ENCODE peak calls at places on chromosomes 12 and 14, in seven cellular contexts. H, E, A, G, V, F and O are unnamed samples. For H3K9me3 and H3K27me3, the result is how much of the 10 kb centered on the place peaks cover.

GRCh38 chr12:30820406-30820946 is 65.7 kb upstream of the CAPRIN2 start:
- DNase-seq in V (no peak), F (no peak), G (no peak), A (no peak), H (peak), E (no peak), O (no peak)

GRCh38 chr14:91038439-91038838 is 22.0 kb downstream of the RPS6KA5 start:
- DNase-seq in E (no peak), V (no peak), G (no peak), F (no peak), A (no peak), H (no peak), O (no peak)

GRCh38 chr12:101759396-101760047 is 20.3 kb upstream of the SYCP3 start:
- DNase-seq in F (peak), A (no peak), E (no peak), V (no peak), G (peak), H (no peak), O (no peak)

GRCh38 chr12:20646239-20646827 is 48.8 kb upstream of the SLCO1C1 start:
- DNase-seq in G (peak), A (no peak), V (no peak), F (peak), E (no peak), H (no peak), O (no peak)

GRCh38 chr14:41642402-41643195 is 35.9 kb downstream of the LRFN5 start:
- DNase-seq in G (no peak), F (no peak), V (no peak), E (no peak), A (no peak), H (no peak), O (no peak)

GRCh38 chr12:133081408-133081806 is 684 bp downstream of the ZNF140 start:
- DNase-seq in H (peak), V (no peak), G (no peak), E (no peak), F (no peak), A (no peak), O (no peak)

GRCh38 chr12:10214131-10214876 is 1.6 kb downstream of the GABARAPL1 start:
- DNase-seq in G (no peak), H (no peak), A (no peak), V (no peak), F (peak), E (no peak), O (no peak)

GRCh38 chr12:30450872-30451271 is 244.8 kb downstream of the IPO8 start:
- DNase-seq in F (no peak), G (no peak), H (no peak), V (no peak), E (no peak), A (no peak), O (no peak)

GRCh38 chr14:102351023-102351422 is 11.7 kb downstream of the CINP start:
- DNase-seq in E (no peak), V (no peak), A (no peak), H (no peak), G (no peak), F (no peak), O (no peak)

GRCh38 chr12:87796961-87797516 is 232.2 kb downstream of the C12orf50 start:
- DNase-seq in V (no peak), F (no peak), E (no peak), A (no peak), H (no peak), G (no peak), O (no peak)

GRCh38 chr12:43009307-43009706 is 419.8 kb upstream of the PRICKLE1 start:
- DNase-seq in F (no peak), A (no peak), H (no peak), E (no peak), V (no peak), G (no peak), O (no peak)

GRCh38 chr12:18345021-18345735 is 83.9 kb downstream of the PIK3C2G start:
- DNase-seq in V (no peak), H (no peak), A (no peak), G (no peak), E (no peak), F (no peak), O (no peak)

GRCh38 chr14:72649603-72650227 is 244.2 kb downstream of the DPF3 start:
- DNase-seq in G (no peak), H (no peak), V (no peak), F (no peak), E (no peak), A (no peak), O (no peak)

GRCh38 chr12:125124320-125124966 is 59.2 kb downstream of the AACS start:
- DNase-seq in E (no peak), H (no peak), A (no peak), V (no peak), F (no peak), G (no peak), O (no peak)

GRCh38 chr14:59160492-59160891 is 28.0 kb upstream of the DAAM1 start:
- DNase-seq in H (no peak), G (no peak), E (no peak), F (no peak), V (no peak), A (no peak), O (no peak)

GRCh38 chr12:124919646-124920352 is 5.3 kb upstream of the UBC start:
- DNase-seq in V (no peak), H (peak), E (no peak), F (peak), A (no peak), G (no peak), O (no peak)

GRCh38 chr12:6078378-6079083 is 45.9 kb downstream of the VWF start:
- DNase-seq in H (peak), A (no peak), E (no peak), F (no peak), G (no peak), V (no peak), O (no peak)

GRCh38 chr12:51324953-51325352 is 979 bp upstream of the BIN2 start:
- DNase-seq in A (no peak), V (no peak), G (no peak), F (no peak), H (no peak), E (no peak), O (no peak)

GRCh38 chr12:25994252-25994651 is 35.8 kb downstream of the RASSF8 start:
- DNase-seq in H (no peak), A (no peak), G (no peak), V (no peak), E (no peak), F (peak), O (no peak)

GRCh38 chr14:38070213-38070612 is 137.5 kb upstream of the SSTR1 start:
- DNase-seq in A (no peak), F (no peak), G (no peak), E (no peak), H (no peak), V (no peak), O (no peak)

GRCh38 chr14:38065101-38065762 is 142.5 kb upstream of the SSTR1 start:
- DNase-seq in F (no peak), V (no peak), A (no peak), E (no peak), H (no peak), G (no peak), O (peak)
- H3K9me3 ChIP-seq in F (under half), V (under half), A (under half), E (under half), H (under half), G (under half), O (under half)

GRCh38 chr14:21796912-21797311 is 123.3 kb upstream of the OR4E1 start:
- DNase-seq in V (no peak), A (no peak), E (no peak), F (peak), H (peak), G (no peak), O (peak)
- TF ChIP-seq CTCF in V (no peak), A (no peak), E (no peak), F (no peak), H (peak), G (no peak), O (no peak)

DNA sequence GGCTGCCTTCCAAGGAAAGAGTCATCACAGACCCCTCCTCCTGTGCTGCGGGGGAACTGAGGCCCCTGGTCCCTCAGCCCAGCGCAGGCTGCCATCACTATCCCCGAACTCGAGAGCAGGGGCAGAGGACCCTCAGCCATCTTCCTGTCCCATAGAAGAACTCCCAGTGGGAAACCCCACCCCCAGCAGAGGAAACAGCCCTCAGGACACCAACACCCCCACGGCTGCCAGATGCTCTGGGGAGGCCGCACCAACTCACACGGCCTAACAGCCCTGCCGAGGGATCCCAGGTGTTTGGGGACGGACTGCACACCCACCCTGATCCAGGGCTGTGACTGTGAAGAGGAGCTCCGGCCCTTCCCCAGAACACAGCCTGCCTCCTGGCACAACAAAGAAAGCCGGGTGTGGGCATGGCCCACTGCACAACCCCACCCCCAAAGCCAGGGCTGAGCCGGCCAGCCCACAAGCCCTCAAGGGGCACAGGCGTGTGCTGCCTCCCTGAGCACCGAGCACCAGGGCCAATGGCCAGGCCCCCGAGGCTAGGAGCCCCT is 16.3 kb upstream of the C14orf180 start:
- DNase-seq in V (no peak), H (no peak), F (no peak), E (no peak), A (peak), G (no peak), O (no peak)
- H3K27me3 ChIP-seq in V (under half), H (under half), F (under half), E (under half), A (under half), G (half or more), O (under half)

DNA sequence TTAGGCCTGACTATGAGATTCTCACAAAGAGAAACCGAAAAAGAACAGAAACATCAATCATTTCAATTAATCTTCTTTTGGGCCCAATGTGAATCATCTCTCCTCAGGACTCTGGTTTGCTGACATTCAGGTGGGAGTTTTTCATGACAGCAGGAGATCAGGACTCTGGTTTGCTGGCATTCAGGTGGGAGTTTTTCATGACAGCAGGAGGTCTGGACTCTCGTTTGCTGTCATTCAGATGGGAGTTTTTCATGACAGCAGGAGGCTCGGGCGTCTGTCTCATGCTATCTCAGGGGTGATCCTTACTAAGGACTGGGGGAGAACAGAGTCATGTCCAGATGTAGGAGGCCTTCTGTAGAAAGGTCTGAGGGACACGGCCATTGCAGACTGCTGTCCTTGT is 40.1 kb upstream of the PARP11 start:
- DNase-seq in E (no peak), V (no peak), H (no peak), A (no peak), G (no peak), F (no peak), O (no peak)
- H3K9me3 ChIP-seq in E (under half), V (under half), H (under half), A (under half), G (under half), F (under half), O (under half)

DNA sequence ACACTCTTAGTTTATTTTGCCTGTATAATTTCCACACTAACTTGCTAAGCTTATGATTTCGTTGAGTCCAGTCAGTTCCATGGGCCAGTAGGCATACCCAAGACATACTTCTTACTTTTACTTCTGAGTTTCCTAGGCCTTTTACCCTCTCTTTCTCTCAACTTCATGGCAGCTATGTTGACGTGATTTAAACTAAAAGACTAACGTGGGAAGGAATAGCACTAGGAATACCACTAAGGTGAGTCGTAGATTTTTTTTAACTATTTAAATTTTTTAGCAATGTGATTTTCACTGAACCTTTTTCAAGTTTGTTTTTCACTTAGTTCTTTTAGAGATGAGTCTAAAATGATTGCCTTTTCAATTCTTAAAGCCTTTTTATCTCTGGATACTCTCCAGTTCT is 793.5 kb upstream of the NOVA1 start:
- DNase-seq in H (no peak), V (no peak), E (no peak), A (no peak), G (no peak), F (no peak), O (no peak)
- TF ChIP-seq CTCF in H (no peak), V (no peak), E (no peak), A (no peak), G (no peak), F (no peak), O (no peak)

GRCh38 chr12:54522213-54522612 is 24.7 kb downstream of the NCKAP1L start:
- DNase-seq in V (no peak), A (no peak), F (no peak), E (no peak), H (no peak), G (no peak), O (no peak)
- H3K27me3 ChIP-seq in V (under half), A (under half), F (under half), E (under half), H (under half), G (under half), O (under half)

GRCh38 chr14:105878125-105878524 is 351.7 kb downstream of the TMEM121 start:
- DNase-seq in H (peak), F (no peak), E (no peak), G (no peak), V (peak), A (no peak), O (no peak)
- H3K9me3 ChIP-seq in H (under half), F (under half), E (under half), G (under half), V (under half), A (under half), O (under half)